ENCODE peak calls at places on chromosomes 6 and 20, in five cellular contexts. D is H1, Y is neuronal stem cell, G is H9, R is trophoblast cell. E is an unnamed sample.

GRCh38 chr6:136550330-136551071 is at the start of gene MAP7:
- DNase-seq in D (peak), Y (peak), G (peak), R (peak), E (peak)

GRCh38 chr6:104423691-104424090 is 436.0 kb downstream of the HACE1 start:
- DNase-seq in D (no peak), Y (no peak), G (no peak), R (no peak), E (no peak)

GRCh38 chr20:62723351-62723750 is 14.7 kb downstream of the NTSR1 start:
- DNase-seq in D (no peak), Y (no peak), G (no peak), R (no peak), E (no peak)

GRCh38 chr6:21087188-21087587 is 506.4 kb upstream of the SOX4 start:
- DNase-seq in D (no peak), Y (no peak), G (no peak), R (no peak), E (no peak)

GRCh38 chr6:91376686-91377085 is 789.8 kb upstream of the MAP3K7 start:
- DNase-seq in D (no peak), Y (no peak), G (no peak), R (peak), E (no peak)

GRCh38 chr6:136923116-136923953 is 1.2 kb downstream of the SLC35D3 start:
- DNase-seq in D (no peak), Y (no peak), G (peak), R (no peak), E (no peak)

GRCh38 chr6:53734473-53735299 is 60.1 kb upstream of the LRRC1 start:
- DNase-seq in D (peak), Y (no peak), G (peak), R (peak), E (peak)

GRCh38 chr6:39321761-39322160 is 741 bp downstream of the KCNK16 start:
- DNase-seq in D (no peak), Y (no peak), G (no peak), R (no peak), E (no peak)

GRCh38 chr6:36735110-36735971 is 37.7 kb downstream of the RAB44 start:
- DNase-seq in D (no peak), Y (no peak), G (no peak), R (no peak), E (peak)

GRCh38 chr6:125781307-125781868 is 9.4 kb upstream of the NCOA7 start:
- DNase-seq in D (no peak), Y (no peak), G (no peak), R (no peak), E (no peak)

GRCh38 chr6:168609026-168609685 is 168.2 kb downstream of the SMOC2 start:
- DNase-seq in D (no peak), Y (no peak), G (no peak), R (peak), E (no peak)

GRCh38 chr6:129620234-129620610 is 89.8 kb downstream of the ARHGAP18 start:
- DNase-seq in D (no peak), Y (no peak), G (no peak), R (no peak), E (no peak)

GRCh38 chr20:48923149-48923718 is 1.7 kb downstream of the ARFGEF2 start:
- DNase-seq in D (no peak), Y (no peak), G (no peak), R (no peak), E (peak)

GRCh38 chr6:12275084-12275483 is 15.1 kb upstream of the EDN1 start:
- DNase-seq in D (no peak), Y (no peak), G (no peak), R (peak), E (no peak)

GRCh38 chr6:151692216-151692615 is 115.3 kb upstream of the ESR1 start:
- DNase-seq in D (no peak), Y (no peak), G (no peak), R (no peak), E (no peak)

GRCh38 chr6:13305791-13306190 is 22.5 kb downstream of the TBC1D7 start:
- DNase-seq in D (no peak), Y (no peak), G (no peak), R (no peak), E (no peak)

GRCh38 chr20:21234816-21235215 is 68.3 kb upstream of the XRN2 start:
- DNase-seq in D (no peak), Y (peak), G (no peak), R (no peak), E (no peak)

GRCh38 chr6:121619013-121619412 is 183.6 kb downstream of the GJA1 start:
- DNase-seq in D (peak), Y (no peak), G (peak), R (no peak), E (no peak)

GRCh38 chr20:17606001-17606400 is 36.1 kb downstream of the DSTN start:
- DNase-seq in D (no peak), Y (no peak), G (no peak), R (no peak), E (no peak)

GRCh38 chr6:39979461-39980328 is 45.4 kb upstream of the MOCS1 start:
- DNase-seq in D (no peak), Y (no peak), G (no peak), R (no peak), E (no peak)

GRCh38 chr6:34563513-34563870 is 7.4 kb upstream of the SPDEF start:
- DNase-seq in D (no peak), Y (no peak), G (no peak), R (no peak), E (no peak)

GRCh38 chr20:10855031-10855430 is 181.2 kb upstream of the JAG1 start:
- DNase-seq in D (no peak), Y (no peak), G (no peak), R (no peak), E (no peak)

GRCh38 chr20:14223806-14224205 is 113.6 kb downstream of the FLRT3 start:
- DNase-seq in D (no peak), Y (no peak), G (no peak), R (no peak), E (no peak)

GRCh38 chr6:111805511-111806181 is 67.6 kb downstream of the FYN start:
- DNase-seq in D (no peak), Y (no peak), G (no peak), R (no peak), E (peak)

GRCh38 chr6:137049095-137049494 is 4.3 kb upstream of the IL20RA start:
- DNase-seq in D (no peak), Y (no peak), G (no peak), R (no peak), E (no peak)

GRCh38 chr6:38015341-38015740 is 195.8 kb downstream of the ZFAND3 start:
- DNase-seq in D (no peak), Y (no peak), G (no peak), R (no peak), E (no peak)

GRCh38 chr6:33105916-33106871 is 30.4 kb downstream of the HLA-DPB1 start:
- DNase-seq in D (no peak), Y (no peak), G (peak), R (no peak), E (no peak)

GRCh38 chr20:40993794-40994540 is 34.7 kb upstream of the TOP1 start:
- DNase-seq in D (no peak), Y (no peak), G (no peak), R (no peak), E (no peak)

GRCh38 chr6:158010591-158011477 is 29.2 kb downstream of the SYNJ2 start:
- DNase-seq in D (no peak), Y (no peak), G (no peak), R (no peak), E (no peak)

GRCh38 chr6:131955876-131956275 is 4.7 kb upstream of the CCN2 start:
- DNase-seq in D (no peak), Y (no peak), G (peak), R (no peak), E (no peak)

GRCh38 chr6:53192590-53193232 is 44.1 kb upstream of the GCM1 start:
- DNase-seq in D (no peak), Y (peak), G (peak), R (peak), E (no peak)

GRCh38 chr6:14906621-14907020 is 339.2 kb upstream of the JARID2 start:
- DNase-seq in D (no peak), Y (no peak), G (no peak), R (no peak), E (no peak)
- H2BK12ac ChIP-seq in D (no peak), Y (no peak), G (no peak), R (no peak), E (no peak)

DNA sequence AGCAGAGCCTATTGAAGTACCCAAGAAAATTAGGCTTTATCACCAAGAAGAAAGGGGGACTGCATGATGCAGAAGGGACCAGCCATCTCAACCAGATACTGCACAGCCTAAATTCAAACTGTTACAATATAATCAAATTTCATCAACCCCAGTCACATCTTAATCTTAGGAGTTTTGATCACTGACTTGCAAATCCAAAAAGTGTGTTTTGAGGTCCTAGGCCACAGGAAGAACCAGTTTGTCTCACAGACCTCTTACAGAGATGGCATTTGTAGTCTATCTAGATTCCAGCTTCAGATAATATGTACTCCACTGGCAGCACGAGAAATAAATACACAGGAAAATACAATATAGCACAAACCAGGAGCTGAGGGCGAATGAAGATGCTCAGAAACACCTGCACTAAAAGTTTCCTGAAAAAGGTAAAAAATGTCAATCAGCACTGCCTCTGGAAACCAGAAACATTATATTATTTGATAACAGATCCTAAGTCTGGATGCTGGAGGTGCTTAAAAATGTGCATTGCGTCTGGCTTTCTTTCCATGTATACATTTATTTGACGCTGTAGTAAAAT is 665 bp upstream of the BTN3A3 start:
- DNase-seq in D (no peak), Y (no peak), G (no peak), R (no peak), E (no peak)
- H2BK12ac ChIP-seq in D (no peak), Y (no peak), G (no peak), R (no peak), E (no peak)

DNA sequence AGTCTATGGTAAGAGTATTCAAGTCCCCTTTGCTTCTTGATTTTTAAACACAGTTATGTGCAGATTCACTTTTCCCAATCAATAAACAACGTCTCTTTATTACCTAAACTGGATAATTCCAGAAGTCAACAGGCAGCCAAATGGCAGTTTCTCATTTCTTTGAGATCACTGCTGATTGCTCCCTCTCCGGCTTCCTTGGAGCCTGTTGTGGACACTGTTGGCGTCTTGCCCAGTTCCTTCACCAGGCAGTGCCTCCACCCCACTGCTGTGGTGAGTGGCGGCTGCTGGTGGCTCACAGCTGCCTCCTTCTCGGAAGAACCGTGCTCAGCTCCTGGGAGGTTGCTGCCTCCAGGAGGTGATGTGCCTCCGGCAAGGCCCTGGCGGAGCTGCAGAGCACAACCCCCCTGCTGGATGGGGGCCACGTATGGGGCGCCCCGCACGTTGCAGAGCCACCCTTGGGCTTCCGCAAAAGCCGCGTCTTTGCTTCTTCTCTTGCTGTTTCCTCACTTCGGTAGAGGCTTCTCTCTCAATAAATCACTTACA is 105.1 kb upstream of the CNKSR3 start:
- DNase-seq in D (no peak), Y (no peak), G (peak), R (no peak), E (peak)
- H2BK12ac ChIP-seq in D (no peak), Y (no peak), G (no peak), R (no peak), E (no peak)

GRCh38 chr20:6866741-6867140 is 99.3 kb downstream of the BMP2 start:
- DNase-seq in D (no peak), Y (no peak), G (no peak), R (no peak), E (no peak)
- H2BK12ac ChIP-seq in D (no peak), Y (no peak), G (no peak), R (no peak), E (no peak)

GRCh38 chr6:163712981-163713380 is 298.5 kb downstream of the QKI start:
- DNase-seq in D (no peak), Y (no peak), G (no peak), R (no peak), E (no peak)

GRCh38 chr6:163711071-163711470 is 296.6 kb downstream of the QKI start:
- DNase-seq in D (no peak), Y (no peak), G (no peak), R (no peak), E (no peak)

GRCh38 chr6:163712569-163712966 is 298.1 kb downstream of the QKI start:
- DNase-seq in D (no peak), Y (no peak), G (no peak), R (no peak), E (no peak)

GRCh38 chr6:163710552-163710951 is 296.0 kb downstream of the QKI start:
- DNase-seq in D (no peak), Y (no peak), G (no peak), R (no peak), E (no peak)

GRCh38 chr6:163711615-163712568 is 297.4 kb downstream of the QKI start:
- DNase-seq in D (no peak), Y (no peak), G (peak), R (no peak), E (no peak)
- H2BK12ac ChIP-seq in D (no peak), Y (no peak), G (no peak), R (no peak), E (no peak)

E was measured in mesenchymal stem cell.